ENCODE peak calls at places on chromosomes 1 and 21, in six cellular contexts. Z is heart right ventricle, K is pancreas, X is ovary, A is lower lobe of right lung, O is mesenchymal stem cell. J is an unnamed sample. For H3K27me3 and H3K9me3, the result is how much of the 10 kb centered on the place peaks cover.

GRCh38 chr1:69568435-69569280 is 936 bp downstream of the LRRC7 start:
- DNase-seq in Z (peak), K (peak), X (no peak), A (no peak), O (peak), J (no peak)

GRCh38 chr1:220926146-220926545 is 46.9 kb downstream of the HLX start:
- DNase-seq in Z (no peak), K (no peak), X (no peak), A (no peak), O (peak), J (no peak)

GRCh38 chr1:242623751-242624150 is 99.3 kb upstream of the PLD5 start:
- DNase-seq in Z (no peak), K (no peak), X (no peak), A (no peak), O (no peak), J (no peak)

GRCh38 chr1:222976453-222976852 is 161.6 kb downstream of the DISP1 start:
- DNase-seq in Z (no peak), K (no peak), X (no peak), A (no peak), O (no peak), J (no peak)

GRCh38 chr1:44673675-44674112 is 587 bp downstream of the TMEM53 start:
- DNase-seq in Z (no peak), K (no peak), X (no peak), A (no peak), O (no peak), J (no peak)

GRCh38 chr1:111218947-111219346 is 8.6 kb upstream of the CHI3L2 start:
- DNase-seq in Z (no peak), K (no peak), X (no peak), A (no peak), O (no peak), J (no peak)

GRCh38 chr1:14919755-14920154 is 233.8 kb upstream of the TMEM51 start:
- DNase-seq in Z (no peak), K (no peak), X (no peak), A (no peak), O (no peak), J (no peak)

GRCh38 chr21:46362946-46363345 is 39.0 kb downstream of the PCNT start:
- DNase-seq in Z (no peak), K (no peak), X (no peak), A (no peak), O (no peak), J (no peak)

GRCh38 chr1:178727014-178727895 is 2.2 kb downstream of the RALGPS2 start:
- DNase-seq in Z (no peak), K (no peak), X (no peak), A (no peak), O (peak), J (no peak)

GRCh38 chr1:209823143-209824041 is 4.4 kb upstream of the UTP25 start:
- DNase-seq in Z (no peak), K (no peak), X (no peak), A (no peak), O (peak), J (no peak)

GRCh38 chr21:44994016-44994365 is 54.2 kb downstream of the SLX9 start:
- DNase-seq in Z (peak), K (peak), X (no peak), A (peak), O (no peak), J (peak)

GRCh38 chr1:1173793-1174415 is at the start of gene TTLL10:
- DNase-seq in Z (peak), K (peak), X (peak), A (peak), O (no peak), J (no peak)

GRCh38 chr1:22507582-22507981 is 55.7 kb upstream of the EPHA8 start:
- DNase-seq in Z (no peak), K (no peak), X (no peak), A (no peak), O (no peak), J (no peak)

GRCh38 chr1:18307329-18307898 is 173.3 kb upstream of the KLHDC7A start:
- DNase-seq in Z (no peak), K (no peak), X (no peak), A (no peak), O (no peak), J (no peak)

GRCh38 chr1:163170331-163170730 is 32.4 kb downstream of the RGS5 start:
- DNase-seq in Z (no peak), K (no peak), X (no peak), A (no peak), O (no peak), J (no peak)

GRCh38 chr1:227043755-227044154 is 103.7 kb downstream of the COQ8A start:
- DNase-seq in Z (no peak), K (no peak), X (no peak), A (no peak), O (peak), J (no peak)

GRCh38 chr1:41895552-41895951 is 23.2 kb downstream of the HIVEP3 start:
- DNase-seq in Z (no peak), K (no peak), X (no peak), A (no peak), O (no peak), J (no peak)

GRCh38 chr1:4081806-4082645 is 182.0 kb upstream of the C1orf174 start:
- DNase-seq in Z (no peak), K (peak), X (no peak), A (no peak), O (no peak), J (no peak)

GRCh38 chr1:193211539-193211938 is 25.1 kb upstream of the B3GALT2 start:
- DNase-seq in Z (no peak), K (no peak), X (no peak), A (no peak), O (peak), J (no peak)

GRCh38 chr1:203289281-203289981 is 15.9 kb upstream of the BTG2 start:
- DNase-seq in Z (peak), K (no peak), X (peak), A (peak), O (no peak), J (peak)

GRCh38 chr1:22126531-22126930 is 16.4 kb downstream of the WNT4 start:
- DNase-seq in Z (no peak), K (no peak), X (no peak), A (no peak), O (no peak), J (no peak)

GRCh38 chr1:186424539-186424938 is 36.4 kb downstream of the PDC start:
- DNase-seq in Z (no peak), K (no peak), X (no peak), A (no peak), O (peak), J (peak)

GRCh38 chr1:160085686-160086089 is 4.3 kb downstream of the KCNJ9 start:
- DNase-seq in Z (peak), K (peak), X (peak), A (peak), O (peak), J (peak)

GRCh38 chr1:113517346-113517745 is 127.0 kb downstream of the MAGI3 start:
- DNase-seq in Z (no peak), K (no peak), X (no peak), A (no peak), O (no peak), J (no peak)

GRCh38 chr1:16067127-16067768 is 6.2 kb downstream of the FAM131C start:
- DNase-seq in Z (no peak), K (peak), X (no peak), A (no peak), O (peak), J (no peak)

GRCh38 chr1:68384321-68384813 is 65.4 kb downstream of the RPE65 start:
- DNase-seq in Z (no peak), K (no peak), X (no peak), A (no peak), O (peak), J (no peak)

GRCh38 chr1:224707849-224708725 is 92.0 kb downstream of the CNIH3 start:
- DNase-seq in Z (no peak), K (no peak), X (peak), A (peak), O (peak), J (no peak)

GRCh38 chr1:79391896-79392295 is 385.4 kb upstream of the ADGRL4 start:
- DNase-seq in Z (no peak), K (no peak), X (no peak), A (no peak), O (no peak), J (no peak)

GRCh38 chr1:15919316-15919715 is 56.6 kb downstream of the ZBTB17 start:
- DNase-seq in Z (no peak), K (no peak), X (no peak), A (no peak), O (peak), J (no peak)

GRCh38 chr21:28283652-28284490 is 708.8 kb downstream of the LTN1 start:
- DNase-seq in Z (no peak), K (no peak), X (no peak), A (no peak), O (peak), J (no peak)

GRCh38 chr1:228035844-228036243 is 29.0 kb downstream of the WNT3A start:
- DNase-seq in Z (no peak), K (peak), X (no peak), A (no peak), O (no peak), J (no peak)

GRCh38 chr1:226261818-226262217 is 38.4 kb downstream of the MIXL1 start:
- DNase-seq in Z (no peak), K (no peak), X (no peak), A (no peak), O (no peak), J (no peak)

GRCh38 chr1:205567716-205568115 is 63.2 kb downstream of the CDK18 start:
- DNase-seq in Z (no peak), K (peak), X (no peak), A (no peak), O (no peak), J (no peak)

GRCh38 chr1:205568469-205569361 is 63.1 kb downstream of the ELK4 start:
- DNase-seq in Z (no peak), K (peak), X (no peak), A (no peak), O (no peak), J (no peak)

GRCh38 chr1:205570173-205570501 is 61.7 kb downstream of the ELK4 start:
- DNase-seq in Z (no peak), K (no peak), X (no peak), A (no peak), O (no peak), J (no peak)

GRCh38 chr1:205569411-205570172 is 62.2 kb downstream of the ELK4 start:
- DNase-seq in Z (no peak), K (peak), X (no peak), A (no peak), O (no peak), J (no peak)

DNA sequence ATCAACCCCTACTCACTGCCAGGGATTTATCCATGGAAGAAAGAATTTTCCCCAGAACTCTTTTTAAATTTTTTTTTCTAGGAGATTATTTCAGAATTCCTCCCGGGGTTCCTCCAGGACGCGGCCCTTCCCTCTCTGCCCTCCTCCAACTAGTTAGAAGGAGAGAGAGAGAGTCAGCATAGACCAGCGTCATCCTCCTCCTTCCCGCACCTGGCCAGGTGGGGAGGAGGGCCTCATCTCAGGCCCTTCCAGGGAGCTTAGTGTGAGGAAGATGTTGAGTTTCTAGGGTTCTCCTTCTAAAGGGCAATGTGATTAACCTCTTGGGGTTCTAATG is 63.6 kb downstream of the CDK18 start:
- DNase-seq in Z (no peak), K (no peak), X (no peak), A (no peak), O (no peak), J (no peak)
- H3K27me3 ChIP-seq in Z (half or more), K (under half), X (under half), A (under half), O (half or more), J (under half)

DNA sequence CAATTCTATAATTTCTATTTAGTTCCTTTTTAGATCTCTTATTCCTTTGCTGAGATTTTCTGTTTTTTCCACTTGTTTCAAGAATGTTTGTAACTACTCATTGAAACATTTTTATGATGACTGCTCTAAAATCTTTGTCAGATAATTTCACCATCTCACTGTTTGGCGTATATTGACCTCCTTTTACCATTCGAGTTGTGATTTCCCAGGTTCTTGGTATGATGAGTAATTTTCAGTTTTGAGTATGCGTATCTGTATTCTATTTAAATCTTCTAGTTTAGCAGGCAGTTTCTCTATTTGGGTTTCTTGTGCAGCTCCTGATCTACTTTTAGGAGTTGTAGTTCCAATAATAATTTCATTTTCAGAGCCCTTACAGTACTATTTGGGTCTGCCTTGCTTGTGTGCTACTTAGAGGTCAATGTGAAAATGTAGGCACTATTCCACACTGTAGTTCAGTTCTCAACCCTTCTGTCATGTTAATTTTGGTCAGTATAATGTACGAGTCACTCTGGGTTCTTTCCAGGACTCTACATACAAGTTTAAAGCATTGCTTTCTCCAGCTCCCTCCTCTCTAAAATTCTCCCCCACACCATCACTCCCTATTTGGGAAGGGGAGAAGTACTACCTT is 115.5 kb downstream of the ACBD6 start:
- DNase-seq in Z (no peak), K (no peak), X (no peak), A (no peak), O (no peak), J (no peak)
- H3K9me3 ChIP-seq in Z (under half), K (under half), X (under half), A (under half), O (under half), J (under half)

GRCh38 chr1:180854456-180854855 is 58.2 kb upstream of the KIAA1614 start:
- DNase-seq in Z (no peak), K (no peak), X (no peak), A (no peak), O (no peak), J (no peak)
- H3K27me3 ChIP-seq in Z (under half), K (under half), X (under half), A (under half), O (under half), J (under half)

DNA sequence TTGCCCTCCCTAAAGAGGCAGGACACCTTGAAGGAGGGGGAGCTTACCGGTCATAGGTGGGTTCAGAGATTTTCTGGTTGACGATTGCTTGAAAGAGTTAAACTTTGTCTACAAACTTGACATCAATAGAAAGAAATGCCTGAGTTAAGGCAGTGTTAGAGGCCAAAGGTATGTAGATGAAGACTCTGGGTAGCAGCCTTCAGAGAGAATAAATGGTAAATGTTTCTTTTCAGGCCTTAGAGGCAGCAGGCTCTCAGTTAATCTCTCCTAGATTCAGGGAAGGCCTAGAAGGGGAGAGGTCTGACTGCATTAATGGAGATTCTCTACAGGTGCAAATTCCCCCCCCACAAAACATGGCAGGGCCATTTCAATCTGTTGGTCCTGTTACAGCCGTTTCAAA is 27.7 kb downstream of the MX1 start:
- DNase-seq in Z (no peak), K (no peak), X (no peak), A (no peak), O (no peak), J (no peak)
- H3K9me3 ChIP-seq in Z (under half), K (under half), X (under half), A (under half), O (under half), J (under half)

J was measured in right cardiac atrium.